ENCODE peak calls at places on chromosome 10, in five cellular contexts. U, T, P, L and O are unnamed samples.

GRCh38 chr10:88525371-88526079 is 57.6 kb downstream of the RNLS start:
- DNase-seq in U (no peak), T (no peak), P (peak; percentile 72), L (no peak), O (no peak)

GRCh38 chr10:9229702-9230101 is 1175.2 kb downstream of the GATA3 start:
- DNase-seq in U (no peak), T (no peak), P (no peak), L (no peak), O (no peak)

GRCh38 chr10:118046491-118047362 is at the start of gene RAB11FIP2:
- DNase-seq in U (peak; percentile 83), T (peak; percentile 33), P (peak; percentile 82), L (peak; percentile 89), O (peak; percentile 97)

GRCh38 chr10:123316776-123317175 is 162.6 kb downstream of the BUB3 start:
- DNase-seq in U (no peak), T (no peak), P (no peak), L (no peak), O (no peak)

GRCh38 chr10:42963302-42963701 is 113.6 kb upstream of the RET start:
- DNase-seq in U (no peak), T (no peak), P (no peak), L (no peak), O (no peak)

GRCh38 chr10:98373260-98373659 is 41.7 kb downstream of the PYROXD2 start:
- DNase-seq in U (no peak), T (no peak), P (no peak), L (no peak), O (no peak)

GRCh38 chr10:124588736-124589451 is 127.3 kb downstream of the LHPP start:
- DNase-seq in U (peak; percentile 15), T (no peak), P (peak; percentile 28), L (peak; percentile 77), O (no peak)

GRCh38 chr10:79335094-79335469 is 12.2 kb upstream of the PPIF start:
- DNase-seq in U (no peak), T (no peak), P (no peak), L (no peak), O (no peak)

GRCh38 chr10:24783504-24783903 is 59.8 kb upstream of the ARHGAP21 start:
- DNase-seq in U (no peak), T (no peak), P (no peak), L (no peak), O (no peak)

GRCh38 chr10:102639527-102639926 is 4.8 kb upstream of the TRIM8 start:
- DNase-seq in U (no peak), T (no peak), P (no peak), L (no peak), O (no peak)

GRCh38 chr10:129758180-129758579 is 205.9 kb downstream of the EBF3 start:
- DNase-seq in U (no peak), T (no peak), P (no peak), L (no peak), O (no peak)

GRCh38 chr10:17249820-17250219 is 21.8 kb downstream of the VIM start:
- DNase-seq in U (no peak), T (no peak), P (peak; percentile 34), L (peak; percentile 20), O (peak; percentile 12)

GRCh38 chr10:95513941-95514392 is 47.2 kb downstream of the SORBS1 start:
- DNase-seq in U (no peak), T (no peak), P (peak; percentile 10), L (no peak), O (no peak)

GRCh38 chr10:30736685-30737232 is 107.2 kb upstream of the LYZL2 start:
- DNase-seq in U (no peak), T (peak; percentile 94), P (peak; percentile 100), L (no peak), O (no peak)

GRCh38 chr10:37707829-37708578 is 149.4 kb downstream of the ZNF248 start:
- DNase-seq in U (no peak), T (no peak), P (no peak), L (no peak), O (no peak)

GRCh38 chr10:84842593-84842992 is 514.2 kb downstream of the CCSER2 start:
- DNase-seq in U (no peak), T (no peak), P (no peak), L (no peak), O (no peak)

GRCh38 chr10:84846646-84847045 is 518.3 kb downstream of the CCSER2 start:
- DNase-seq in U (no peak), T (no peak), P (no peak), L (no peak), O (no peak)

GRCh38 chr10:84848967-84849366 is 520.6 kb downstream of the CCSER2 start:
- DNase-seq in U (no peak), T (no peak), P (no peak), L (no peak), O (no peak)

GRCh38 chr10:84850826-84851225 is 522.4 kb downstream of the CCSER2 start:
- DNase-seq in U (no peak), T (no peak), P (no peak), L (no peak), O (no peak)

DNA sequence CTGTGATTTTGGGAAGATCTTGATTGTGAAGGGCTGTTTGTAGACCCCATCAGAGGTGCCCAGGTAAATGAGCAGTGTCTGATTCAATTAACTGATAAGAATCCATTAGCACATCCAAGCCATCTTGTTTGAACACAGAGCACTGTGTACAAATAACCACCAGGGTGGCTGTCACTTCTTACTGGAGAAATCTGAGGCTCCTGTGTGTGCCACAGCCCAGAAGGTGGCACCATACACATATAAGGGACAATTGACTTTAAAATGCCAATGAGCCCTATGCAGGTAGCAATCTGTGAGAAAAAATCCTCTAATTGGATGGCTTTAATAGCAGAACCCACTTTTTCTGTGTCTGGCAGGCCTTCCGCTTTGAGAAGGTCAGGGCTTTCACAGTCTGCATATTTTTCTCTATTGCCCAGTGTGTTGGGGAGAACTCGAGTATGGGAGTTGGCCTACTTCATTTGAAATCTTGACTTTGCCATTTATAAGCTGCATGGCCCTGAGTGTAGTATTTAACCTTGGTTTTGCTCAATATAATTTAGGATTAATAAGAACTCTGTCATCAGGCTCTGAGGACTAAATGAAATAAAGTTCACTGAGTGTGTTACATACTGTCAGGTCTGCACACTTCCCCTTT is 517.4 kb downstream of the CCSER2 start:
- DNase-seq in U (peak; percentile 35), T (no peak), P (no peak), L (no peak), O (peak; percentile 50)
- TF ChIP-seq MXI1 in U (no peak), T (no peak), P (no peak), L (no peak), O (no peak)

GRCh38 chr10:114754445-114755320 is 66.9 kb upstream of the FHIP2A start:
- DNase-seq in U (no peak), T (no peak), P (peak; percentile 68), L (no peak), O (no peak)
- TF ChIP-seq MXI1 in U (no peak), T (no peak), P (no peak), L (no peak), O (no peak)

GRCh38 chr10:100245484-100246220 is 16.3 kb upstream of the CHUK start:
- DNase-seq in U (no peak), T (no peak), P (peak; percentile 33), L (no peak), O (no peak)
- TF ChIP-seq MXI1 in U (no peak), T (no peak), P (no peak), L (no peak), O (no peak)

GRCh38 chr10:33332183-33333031 is 2.1 kb downstream of the NRP1 start:
- DNase-seq in U (no peak), T (no peak), P (peak; percentile 49), L (no peak), O (no peak)
- TF ChIP-seq MXI1 in U (no peak), T (no peak), P (no peak), L (no peak), O (no peak)

GRCh38 chr10:74851834-74852233 is 25.4 kb downstream of the KAT6B start:
- DNase-seq in U (no peak), T (no peak), P (no peak), L (no peak), O (no peak)
- TF ChIP-seq MXI1 in U (no peak), T (no peak), P (no peak), L (no peak), O (no peak)

DNA sequence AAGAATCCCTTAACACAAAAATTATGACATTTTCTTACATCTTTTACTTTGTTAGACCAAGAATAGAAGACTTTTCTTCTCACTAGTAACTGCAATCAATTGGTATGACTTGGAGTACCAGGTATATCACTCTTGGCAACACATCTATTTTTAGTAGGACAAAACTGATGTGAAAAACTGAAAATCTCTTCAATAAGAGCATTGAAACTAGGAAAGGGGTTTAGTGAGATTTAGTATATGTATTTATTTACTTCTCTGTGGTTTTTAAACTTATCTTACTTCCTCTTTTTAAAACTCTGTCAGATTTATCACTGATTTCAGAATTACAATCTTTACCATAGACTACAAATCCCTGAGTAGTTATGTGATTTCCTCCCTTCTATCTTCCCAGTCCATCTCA is 366.2 kb downstream of the PCDH15 start:
- DNase-seq in U (no peak), T (no peak), P (no peak), L (no peak), O (no peak)
- TF ChIP-seq MXI1 in U (no peak), T (no peak), P (no peak), L (no peak), O (no peak)

DNA sequence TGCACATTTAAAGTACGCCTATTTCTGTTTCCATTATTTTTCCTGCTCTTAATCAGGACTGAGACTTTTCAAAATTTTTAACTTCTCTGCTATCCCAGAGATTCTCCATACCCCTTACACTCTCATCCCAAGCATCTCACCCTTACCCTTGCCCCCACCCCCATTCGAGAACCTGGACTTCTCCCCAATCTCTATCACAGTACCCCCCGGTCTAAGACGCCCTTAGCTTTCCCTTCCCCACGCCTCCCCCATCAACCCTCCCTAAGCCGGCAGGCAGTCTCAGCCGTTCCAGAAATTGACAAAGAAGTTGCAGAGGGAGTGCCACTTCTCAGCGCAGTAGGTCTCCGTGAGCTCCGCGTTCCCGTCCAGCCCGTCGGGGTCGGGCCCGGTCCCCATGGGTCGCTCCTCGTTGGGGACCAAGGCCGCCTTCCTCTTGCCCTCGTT is 1.4 kb downstream of the FGFBP3 start:
- DNase-seq in U (no peak), T (no peak), P (no peak), L (no peak), O (no peak)
- TF ChIP-seq MXI1 in U (no peak), T (no peak), P (no peak), L (no peak), O (no peak)

GRCh38 chr10:74923556-74923955 is 97.2 kb downstream of the KAT6B start:
- DNase-seq in U (no peak), T (no peak), P (no peak), L (no peak), O (no peak)
- TF ChIP-seq MXI1 in U (no peak), T (no peak), P (no peak), L (no peak), O (no peak)

DNA sequence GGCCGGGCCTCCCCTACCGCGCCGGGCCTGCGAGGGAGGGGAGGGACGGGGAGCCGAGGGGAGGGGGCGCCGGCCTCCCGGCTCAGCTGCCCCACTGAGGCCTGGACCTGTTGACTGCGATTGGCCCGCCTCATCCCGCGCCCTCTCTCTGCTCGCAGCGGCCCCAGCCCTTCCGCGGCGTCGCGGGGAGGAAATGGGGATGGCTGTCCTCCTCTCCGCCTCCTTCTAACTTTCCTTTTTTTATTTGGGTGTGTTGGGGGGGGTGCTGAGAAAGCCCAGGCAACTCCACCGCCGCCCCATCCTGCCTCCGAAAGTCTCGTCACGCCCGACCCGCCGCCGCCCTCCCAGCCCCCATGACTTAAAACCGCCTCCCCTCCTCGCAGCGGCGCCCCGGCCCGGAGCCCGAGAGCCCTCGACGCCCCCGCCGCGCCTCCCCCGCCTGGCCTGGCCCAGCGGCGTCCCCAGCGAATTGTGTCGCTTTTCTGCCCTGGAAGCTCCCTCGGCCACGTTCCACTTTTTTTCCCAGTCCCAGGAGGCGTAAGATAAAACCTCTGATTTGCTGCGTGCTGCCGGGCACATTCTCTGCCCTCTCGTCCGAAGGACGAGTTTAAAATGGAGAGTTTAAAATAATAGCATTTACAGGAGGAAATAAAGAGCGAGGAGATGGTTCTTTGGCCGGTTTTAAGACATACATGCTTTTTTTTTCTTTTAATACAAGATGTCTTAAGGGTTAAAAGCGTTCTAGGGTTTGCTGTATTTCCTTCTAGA is 886 bp upstream of the SKIDA1 start:
- DNase-seq in U (peak; percentile 64), T (no peak), P (peak; percentile 64), L (no peak), O (peak; percentile 78)
- TF ChIP-seq MXI1 in U (no peak), T (no peak), P (no peak), L (no peak), O (no peak)